ENCODE peak calls at places on chromosomes 6 and 20, in four cellular contexts. X is GM23338, H is WTC11, W is K562. E is an unnamed sample.

GRCh38 chr20:49287555-49288249 is 9.8 kb upstream of the ZNFX1 start:
- DNase-seq in W (peak; percentile 30), X (no peak), H (no peak), E (no peak)

GRCh38 chr6:75419408-75419807 is 74.2 kb downstream of the FILIP1 start:
- DNase-seq in H (no peak), X (no peak), W (no peak), E (no peak)

GRCh38 chr20:48597521-48598302 is 230.1 kb downstream of the PREX1 start:
- DNase-seq in H (peak; percentile 5), X (no peak), W (no peak), E (no peak)

GRCh38 chr6:161379828-161380598 is 106.2 kb upstream of the AGPAT4 start:
- DNase-seq in H (no peak), W (peak; percentile 84), X (no peak), E (no peak)

GRCh38 chr20:53977391-53977790 is 93.0 kb downstream of the BCAS1 start:
- DNase-seq in H (no peak), W (no peak), X (no peak), E (no peak)

GRCh38 chr6:54254886-54255285 is 53.4 kb upstream of the TINAG start:
- DNase-seq in H (no peak), W (no peak), X (no peak), E (no peak)

GRCh38 chr6:3031857-3032256 is 32.2 kb downstream of the NQO2 start:
- DNase-seq in W (no peak), H (no peak), X (no peak), E (no peak)

GRCh38 chr20:17518339-17519052 is 12.7 kb downstream of the BFSP1 start:
- DNase-seq in W (peak; percentile 79), X (peak; percentile 37), H (peak; percentile 53), E (peak; percentile 63)

GRCh38 chr6:112503210-112503609 is 156.1 kb downstream of the RFPL4B start:
- DNase-seq in H (no peak), W (no peak), X (peak; percentile 24), E (no peak)

GRCh38 chr20:1357921-1358671 is 29.2 kb upstream of the SDCBP2 start:
- DNase-seq in W (no peak), H (no peak), X (no peak), E (no peak)

GRCh38 chr20:37081717-37082289 is 14.0 kb downstream of the RBL1 start:
- DNase-seq in X (peak; percentile 29), W (no peak), H (no peak), E (no peak)

DNA sequence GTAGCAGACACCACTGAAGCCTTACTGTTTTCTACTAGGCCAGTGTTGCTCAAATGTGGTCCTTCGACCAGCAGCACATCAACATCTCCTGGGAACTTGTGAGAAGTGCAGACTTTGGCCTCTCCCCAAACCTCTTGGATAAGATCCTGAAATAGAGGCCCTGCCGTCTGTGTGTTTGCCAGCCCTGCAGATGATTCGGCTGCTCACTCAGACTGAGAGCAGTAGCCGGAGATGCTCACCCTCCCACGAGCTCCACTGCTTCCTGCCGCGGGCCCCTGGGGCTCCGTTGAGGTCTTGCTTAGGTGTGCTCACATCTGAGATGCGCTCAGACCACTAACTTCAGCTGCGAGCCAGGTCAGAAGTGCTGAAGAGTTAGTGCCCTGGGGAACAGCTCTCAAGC is 129.4 kb upstream of the SSTR4 start:
- DNase-seq in X (no peak), W (no peak), H (no peak), E (no peak)
- TF ChIP-seq CREB1 in X (no peak), W (no peak), H (no peak), E (no peak)

DNA sequence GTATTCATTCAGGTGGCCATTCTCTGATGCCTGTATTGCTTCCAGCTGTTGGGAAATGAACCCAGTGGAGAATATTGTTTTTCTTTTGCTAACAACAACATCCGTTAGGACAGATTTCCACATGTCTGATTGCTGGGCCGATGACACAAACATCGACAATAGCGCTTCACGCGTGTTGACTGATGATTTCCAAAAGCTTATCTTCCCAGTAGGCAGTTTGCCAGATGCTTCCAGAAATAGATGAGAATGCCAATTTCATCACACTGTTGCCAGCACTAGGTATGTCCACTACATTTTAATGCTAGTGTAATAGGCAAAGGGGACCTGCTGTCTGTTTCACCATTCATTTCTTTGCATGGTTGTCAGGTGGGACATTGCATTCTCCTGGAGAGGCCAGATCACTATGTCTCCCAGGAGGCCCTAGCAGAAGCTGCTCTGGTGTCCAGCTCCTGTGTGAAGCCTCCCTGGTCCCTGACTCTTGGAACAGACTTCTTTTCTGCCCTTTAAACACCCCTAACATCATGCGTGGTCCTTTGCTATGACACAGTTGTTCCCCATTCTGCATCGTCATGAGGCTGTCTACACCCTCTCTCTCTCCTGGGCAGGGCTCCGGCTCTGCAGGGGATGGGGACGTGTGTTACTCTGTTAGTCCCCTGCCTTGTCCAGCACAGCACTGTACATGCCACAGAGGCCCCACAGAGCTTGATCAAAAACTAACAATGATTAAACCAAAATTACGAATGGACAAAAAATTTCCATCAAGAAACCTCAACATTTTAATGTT is 181.6 kb downstream of the CDH26 start:
- DNase-seq in W (no peak), H (no peak), X (no peak), E (no peak)
- TF ChIP-seq CREB1 in W (no peak), H (no peak), X (no peak), E (no peak)

GRCh38 chr6:40604082-40604481 is 16.9 kb upstream of the LRFN2 start:
- DNase-seq in X (no peak), H (no peak), W (no peak), E (no peak)

GRCh38 chr6:40597301-40597700 is 10.1 kb upstream of the LRFN2 start:
- DNase-seq in X (no peak), W (no peak), H (no peak), E (no peak)

GRCh38 chr6:40599580-40599979 is 12.4 kb upstream of the LRFN2 start:
- DNase-seq in X (peak; percentile 39), W (no peak), H (no peak), E (no peak)
- TF ChIP-seq CREB1 in X (no peak), W (no peak), H (no peak), E (no peak)

GRCh38 chr20:51525241-51526104 is 17.0 kb downstream of the NFATC2 start:
- DNase-seq in W (peak; percentile 56), H (no peak), X (no peak), E (no peak)
- TF ChIP-seq CREB1 in W (no peak), H (no peak), X (no peak), E (no peak)

GRCh38 chr6:41335296-41335695 is at the start of gene NCR2:
- DNase-seq in H (no peak), W (no peak), X (no peak), E (no peak)

GRCh38 chr6:41338654-41339053 is 3.2 kb downstream of the NCR2 start:
- DNase-seq in X (no peak), W (no peak), H (no peak), E (no peak)

GRCh38 chr6:41337709-41338108 is 2.3 kb downstream of the NCR2 start:
- DNase-seq in X (no peak), W (no peak), H (no peak), E (no peak)

GRCh38 chr6:41335943-41336342 is 535 bp downstream of the NCR2 start:
- DNase-seq in W (no peak), X (no peak), H (no peak), E (no peak)

DNA sequence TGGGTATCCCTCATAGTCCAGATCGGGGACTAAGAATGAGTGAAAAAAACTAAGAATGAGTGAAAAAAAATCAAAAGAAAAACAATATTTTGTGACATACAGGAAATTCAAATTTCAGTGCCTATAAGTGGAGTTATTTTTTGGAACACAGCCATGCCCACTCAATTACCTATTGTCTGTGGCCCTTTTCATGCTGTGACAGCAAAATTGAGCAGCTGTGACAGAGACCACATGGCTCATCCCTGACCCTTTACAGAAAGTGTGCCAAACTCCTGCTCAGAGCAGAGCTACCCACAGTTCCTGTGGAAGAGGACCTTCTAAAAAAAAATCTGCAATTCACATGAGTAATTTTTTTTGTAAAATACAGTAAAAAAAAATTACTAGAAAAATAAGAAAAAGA is 1.4 kb downstream of the NCR2 start:
- DNase-seq in W (no peak), X (no peak), H (no peak), E (no peak)
- TF ChIP-seq CREB1 in W (no peak), X (no peak), H (no peak), E (no peak)

GRCh38 chr6:148697895-148698440 is 48.9 kb upstream of the UST start:
- DNase-seq in H (no peak), X (no peak), W (no peak), E (no peak)

GRCh38 chr6:148689168-148689567 is 57.7 kb upstream of the UST start:
- DNase-seq in X (no peak), W (no peak), H (no peak), E (no peak)

GRCh38 chr6:148698671-148699180 is 48.1 kb upstream of the UST start:
- DNase-seq in X (no peak), W (no peak), H (no peak), E (no peak)

DNA sequence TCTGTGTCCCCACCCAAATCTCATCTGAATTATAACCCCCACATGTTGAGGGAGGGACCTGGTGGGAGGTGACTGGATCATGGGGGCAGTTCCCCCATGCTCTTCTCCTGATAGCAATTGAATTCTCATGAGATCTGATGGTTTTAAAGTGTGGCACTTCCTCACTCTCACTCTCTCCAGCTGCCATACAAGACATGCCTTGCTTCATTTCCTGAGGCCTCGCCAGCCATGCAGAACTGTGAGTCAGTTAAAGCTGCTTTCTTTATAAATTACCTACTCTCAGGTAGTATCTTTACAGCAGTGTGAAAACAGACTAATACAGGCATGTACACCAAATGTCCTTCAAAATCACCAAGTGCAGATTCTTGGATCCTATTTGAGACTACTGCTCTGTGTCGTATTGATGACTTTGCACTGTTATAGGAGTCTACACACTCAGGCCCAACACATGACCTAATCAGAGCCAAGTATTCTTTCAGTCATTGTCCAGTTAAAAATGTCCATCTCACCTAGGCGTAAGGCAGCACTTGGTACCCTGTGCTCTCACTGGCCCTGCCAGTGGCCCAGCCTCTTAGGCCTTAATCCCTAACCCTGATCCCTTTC is 52.8 kb upstream of the UST start:
- DNase-seq in W (no peak), X (no peak), H (no peak), E (no peak)
- TF ChIP-seq CREB1 in W (no peak), X (no peak), H (no peak), E (no peak)

DNA sequence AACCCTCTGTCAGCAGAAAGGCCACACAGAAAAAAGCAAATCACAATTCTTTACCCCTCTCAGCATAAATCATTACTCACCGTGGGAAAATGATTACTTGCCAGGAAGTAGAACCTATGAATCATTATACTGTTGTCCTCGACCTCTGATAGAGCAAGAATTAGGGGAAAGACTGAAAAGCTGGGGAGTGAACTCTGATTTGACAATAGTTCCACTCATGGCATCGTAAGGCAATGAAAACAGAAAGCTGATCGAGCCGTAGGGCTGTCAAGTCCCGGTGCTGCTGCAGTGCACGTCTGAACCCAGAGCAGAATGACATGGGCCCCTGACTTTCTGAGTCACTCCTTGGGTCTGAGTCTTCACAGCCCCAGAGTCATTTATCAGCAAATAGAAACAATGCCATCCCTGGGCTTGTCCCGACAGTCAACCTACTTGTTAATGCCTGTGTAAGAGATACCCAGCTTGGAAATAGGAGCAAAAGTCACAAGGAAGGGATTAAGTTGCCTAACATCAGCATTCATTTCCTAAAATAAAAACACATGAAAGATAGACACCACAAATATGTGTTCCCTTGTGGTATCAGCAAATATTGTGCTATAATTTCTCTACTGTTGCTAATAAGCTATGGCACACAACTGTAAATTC is 224.8 kb upstream of the MARCKS start:
- DNase-seq in H (no peak), X (no peak), W (no peak), E (no peak)
- TF ChIP-seq CREB1 in H (no peak), X (no peak), W (no peak), E (no peak)

DNA sequence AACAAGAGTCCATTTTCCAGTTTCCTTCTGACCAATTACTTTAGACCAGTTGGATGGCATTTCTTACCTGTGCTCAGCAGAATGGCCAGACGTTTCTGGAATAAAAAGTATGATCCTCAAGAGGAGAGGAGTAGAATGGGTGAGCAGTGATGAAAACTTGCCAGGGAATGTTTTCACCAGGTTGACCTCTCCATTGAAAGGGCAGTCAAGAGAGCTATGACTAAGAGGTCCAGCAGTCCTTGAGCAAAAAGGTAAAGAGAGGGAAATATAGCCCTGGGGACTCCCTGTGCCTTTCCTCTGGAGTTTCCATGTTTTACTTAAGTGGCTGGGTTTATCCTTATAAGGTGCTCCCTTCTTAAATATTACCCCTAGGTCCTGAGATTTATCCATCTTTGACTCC is 210.9 kb downstream of the TBX18 start:
- DNase-seq in X (no peak), W (no peak), H (no peak), E (no peak)
- TF ChIP-seq CREB1 in X (no peak), W (no peak), H (no peak), E (no peak)

E was measured in H1.